ENCODE peak calls at places on chromosomes 13 and 19, in ten cellular contexts. R is OCI-LY7, Z is GM12878, C is choroid plexus epithelial cell, E is HFF-Myc, Y is epithelial cell of esophagus, O is transverse colon, N is kidney, F is right lobe of liver, I is ascending aorta. H is an unnamed sample.

GRCh38 chr13:50957620-50958019 is 48.0 kb downstream of the RNASEH2B start:
- DNase-seq in E (no peak), Z (no peak), Y (no peak), N (no peak), O (no peak), F (no peak), I (no peak), R (no peak), C (no peak), H (no peak)

GRCh38 chr19:52665529-52665928 is 27.4 kb upstream of the ZNF83 start:
- DNase-seq in N (no peak), R (no peak), O (no peak), F (no peak), I (no peak), C (peak; percentile 36), Y (peak; percentile 91), E (no peak), Z (no peak), H (no peak)

GRCh38 chr13:24183741-24184182 is 23.2 kb downstream of the SPATA13 start:
- DNase-seq in R (no peak), C (no peak), Z (no peak), N (peak; percentile 82), I (no peak), O (peak; percentile 43), E (no peak), F (peak; percentile 77), Y (no peak), H (peak; percentile 58)

GRCh38 chr13:48156466-48156865 is 61.6 kb upstream of the MED4 start:
- DNase-seq in Y (peak; percentile 79), O (peak; percentile 51), F (no peak), C (no peak), I (no peak), E (no peak), Z (no peak), R (peak; percentile 27), N (no peak), H (peak; percentile 42)

GRCh38 chr19:49684251-49684982 is 5.0 kb upstream of the ADM5 start:
- DNase-seq in F (no peak), Z (no peak), R (no peak), N (no peak), E (no peak), I (no peak), C (no peak), Y (no peak), O (no peak), H (no peak)

GRCh38 chr13:54241719-54242118 is 1213.1 kb downstream of the OLFM4 start:
- DNase-seq in F (no peak), C (no peak), O (no peak), N (no peak), Z (no peak), Y (peak; percentile 29), I (no peak), E (no peak), R (no peak), H (no peak)

GRCh38 chr13:48123827-48124226 is 28.9 kb upstream of the MED4 start:
- DNase-seq in N (no peak), E (no peak), Z (no peak), F (no peak), R (no peak), O (peak; percentile 10), I (no peak), Y (peak; percentile 43), C (no peak), H (peak; percentile 24)

GRCh38 chr13:40120288-40120687 is 464.8 kb downstream of the COG6 start:
- DNase-seq in F (no peak), R (no peak), Y (peak; percentile 37), Z (no peak), C (peak; percentile 67), N (no peak), O (no peak), I (no peak), E (no peak), H (no peak)

GRCh38 chr19:17406039-17406886 is 833 bp upstream of the BST2 start:
- DNase-seq in E (no peak), Y (no peak), F (no peak), Z (no peak), I (no peak), R (no peak), O (peak; percentile 48), C (peak; percentile 45), N (no peak), H (no peak)

GRCh38 chr19:17404621-17405249 is 695 bp downstream of the BST2 start:
- DNase-seq in E (no peak), Y (no peak), F (no peak), Z (no peak), R (no peak), O (no peak), I (no peak), N (no peak), C (no peak), H (no peak)

GRCh38 chr19:17405250-17406038 is at the start of gene BST2:
- DNase-seq in E (no peak), F (peak; percentile 83), C (peak; percentile 76), Z (peak; percentile 87), I (peak; percentile 33), Y (peak; percentile 15), R (peak; percentile 95), N (peak; percentile 89), O (peak; percentile 51), H (peak; percentile 38)

GRCh38 chr19:17404015-17404414 is 1.4 kb downstream of the BST2 start:
- DNase-seq in Y (no peak), I (no peak), Z (no peak), N (no peak), E (no peak), F (no peak), O (no peak), C (no peak), R (no peak), H (no peak)

GRCh38 chr19:17406887-17407196 is 1.4 kb upstream of the BST2 start:
- DNase-seq in I (no peak), N (no peak), C (no peak), R (peak; percentile 68), E (no peak), Z (no peak), O (no peak), F (peak; percentile 62), Y (no peak), H (no peak)
- H3K4me3 ChIP-seq in I (peak overlapping the region; percentile 67), N (peak overlapping the region; percentile 37), C (no peak overlapping the region), R (peak overlapping the region; percentile 90), E (no peak overlapping the region), Z (peak overlapping the region; percentile 83), O (no peak overlapping the region), F (peak overlapping the region; percentile 51), Y (no peak overlapping the region), H (peak overlapping the region; percentile 35)

GRCh38 chr19:30402790-30403189 is 30.6 kb downstream of the ZNF536 start:
- DNase-seq in Z (no peak), Y (no peak), F (no peak), O (no peak), C (no peak), R (no peak), N (no peak), I (no peak), E (no peak), H (no peak)

GRCh38 chr19:30407310-30407709 is 35.1 kb downstream of the ZNF536 start:
- DNase-seq in R (no peak), N (no peak), O (no peak), C (no peak), Y (no peak), F (no peak), Z (no peak), I (no peak), E (no peak), H (no peak)

GRCh38 chr19:30408734-30409301 is 36.6 kb downstream of the ZNF536 start:
- DNase-seq in Y (no peak), I (no peak), E (no peak), C (no peak), F (no peak), O (no peak), R (no peak), N (no peak), Z (no peak), H (no peak)

GRCh38 chr19:30403583-30403982 is 31.4 kb downstream of the ZNF536 start:
- DNase-seq in N (no peak), F (no peak), O (no peak), Y (no peak), R (no peak), C (no peak), Z (no peak), E (no peak), I (no peak), H (no peak)

DNA sequence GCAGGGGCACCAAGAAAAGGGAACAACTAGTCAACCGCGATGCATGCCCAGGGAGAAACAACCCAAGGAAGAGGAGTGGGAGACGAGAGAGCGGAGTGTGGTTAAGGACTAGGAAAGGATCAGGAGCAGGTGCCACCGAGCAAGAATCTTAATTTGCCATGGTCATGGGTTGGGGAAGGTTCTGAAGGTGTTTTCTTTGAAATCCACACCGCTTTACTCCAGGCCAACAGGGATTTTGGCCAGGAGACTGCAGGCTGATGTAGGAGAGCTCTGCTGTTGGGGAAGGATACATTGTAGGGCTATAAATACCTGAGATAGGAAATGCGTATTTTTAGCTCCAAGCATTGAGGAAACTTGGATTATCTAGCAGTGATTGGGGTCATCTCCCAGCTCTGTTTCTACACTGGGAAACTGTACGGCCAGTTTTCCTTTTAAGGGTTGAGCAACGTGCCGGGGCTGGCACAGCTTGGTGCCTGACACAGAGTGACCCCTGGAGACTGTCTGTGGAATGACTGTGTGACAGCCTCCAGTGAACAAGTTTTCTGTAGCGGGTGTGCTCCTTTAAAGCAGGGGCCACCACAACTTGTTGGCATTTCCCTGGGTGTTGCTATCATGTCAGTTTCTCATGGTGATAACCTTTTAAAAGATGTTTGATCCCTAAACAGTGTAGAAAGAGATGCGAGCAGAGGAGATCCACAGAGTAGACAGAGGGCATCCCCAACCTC is 34.2 kb downstream of the ZNF536 start:
- DNase-seq in I (no peak), E (no peak), O (peak; percentile 16), Y (no peak), R (no peak), N (no peak), C (no peak), F (no peak), Z (no peak), H (no peak)
- TF ChIP-seq CTCF in I (no peak), E (no peak), O (peak; percentile 23), Y (no peak), R (peak; percentile 51), N (peak; percentile 11), C (no peak), F (peak; percentile 22), Z (peak; percentile 37), H (peak; percentile 12)

GRCh38 chr19:41325947-41326706 is 16.2 kb downstream of the CCDC97 start:
- DNase-seq in Z (no peak), N (no peak), R (peak; percentile 78), F (peak; percentile 51), O (peak; percentile 39), I (no peak), C (peak; percentile 84), E (no peak), Y (peak; percentile 39), H (no peak)
- H3K4me3 ChIP-seq in Z (peak overlapping the region; percentile 77), N (peak overlapping the region; percentile 12), R (peak overlapping the region; percentile 61), F (no peak overlapping the region), O (no peak overlapping the region), I (peak overlapping the region; percentile 62), C (peak overlapping the region; percentile 29), E (peak overlapping the region; percentile 6), Y (no peak overlapping the region), H (no peak overlapping the region)

DNA sequence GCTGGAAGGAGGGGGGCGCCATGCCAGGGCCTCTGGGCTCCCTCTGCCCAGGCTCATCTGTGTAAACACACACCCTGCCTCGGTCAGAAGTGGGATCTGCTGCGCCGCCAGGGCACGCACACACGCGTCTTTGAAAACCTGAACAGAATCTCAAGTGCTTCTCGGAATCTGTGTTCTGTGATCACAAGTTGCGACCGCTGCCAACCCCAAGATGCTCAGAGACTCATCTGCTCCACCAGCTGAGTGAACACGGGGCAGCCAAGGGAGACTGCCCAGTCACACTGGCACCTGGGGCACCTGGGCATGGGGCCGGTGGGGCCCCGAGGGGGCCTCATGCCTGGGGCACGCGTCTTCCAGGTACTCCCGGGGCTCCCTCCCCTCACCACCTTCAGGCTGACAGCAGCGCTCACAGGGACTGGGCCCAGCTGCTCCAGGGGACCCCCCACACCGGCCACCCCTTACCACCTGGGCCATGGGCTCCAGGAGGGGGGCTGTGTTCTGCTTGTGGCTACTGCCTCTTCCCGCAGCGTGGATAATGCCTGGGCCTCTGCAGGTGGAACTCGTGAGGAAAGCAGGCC is 59.0 kb downstream of the KLF2 start:
- DNase-seq in E (no peak), C (no peak), Y (no peak), O (no peak), I (no peak), Z (no peak), F (no peak), R (no peak), N (peak; percentile 84), H (no peak)
- TF ChIP-seq CTCF in E (no peak), C (no peak), Y (no peak), O (no peak), I (no peak), Z (no peak), F (no peak), R (peak; percentile 57), N (no peak), H (no peak)